ENCODE peak calls at places on chromosomes 2 and 18, in nine cellular contexts. Z, Y, O, D, H, R, W, V and G are unnamed samples.

GRCh38 chr2:68769586-68770270 is 35.1 kb downstream of the ARHGAP25 start:
- DNase-seq in Z (no peak), Y (no peak), O (no peak), D (no peak), H (no peak), R (no peak), W (peak; percentile 2), V (no peak), G (no peak)

GRCh38 chr18:76951600-76952247 is 129.4 kb downstream of the ZNF236 start:
- DNase-seq in Z (no peak), Y (no peak), O (no peak), D (no peak), H (no peak), R (no peak), W (no peak), V (no peak), G (no peak)

GRCh38 chr18:24672165-24672950 is 211.9 kb downstream of the HRH4 start:
- DNase-seq in Z (no peak), Y (no peak), O (peak; percentile 5), D (no peak), H (no peak), R (no peak), W (peak; percentile 39), V (no peak), G (no peak)

GRCh38 chr18:21391074-21391673 is 149.1 kb downstream of the GREB1L start:
- DNase-seq in Z (peak; percentile 67), Y (no peak), O (no peak), D (no peak), H (no peak), R (no peak), W (peak; percentile 95), V (no peak), G (peak; percentile 54)

GRCh38 chr18:59123588-59124369 is 15.9 kb upstream of the SEC11C start:
- DNase-seq in Z (peak; percentile 93), Y (no peak), O (peak; percentile 79), D (peak; percentile 49), H (no peak), R (no peak), W (peak; percentile 79), V (peak; percentile 14), G (peak; percentile 89)

GRCh38 chr2:187263675-187264580 is 184.1 kb downstream of the CALCRL start:
- DNase-seq in Z (no peak), Y (no peak), O (no peak), D (no peak), H (no peak), R (no peak), W (no peak), V (no peak), G (no peak)

GRCh38 chr18:79737426-79737825 is 57.8 kb downstream of the CTDP1 start:
- DNase-seq in Z (no peak), Y (no peak), O (no peak), D (no peak), H (no peak), R (no peak), W (no peak), V (no peak), G (no peak)

GRCh38 chr18:44927127-44927849 is 246.6 kb downstream of the SETBP1 start:
- DNase-seq in Z (no peak), Y (no peak), O (peak; percentile 56), D (no peak), H (no peak), R (no peak), W (peak; percentile 47), V (no peak), G (peak; percentile 48)

GRCh38 chr18:50924372-50924771 is 43.5 kb upstream of the ELAC1 start:
- DNase-seq in Z (peak; percentile 45), Y (no peak), O (no peak), D (no peak), H (no peak), R (no peak), W (no peak), V (no peak), G (no peak)

GRCh38 chr2:197097578-197098366 is 171.3 kb upstream of the PGAP1 start:
- DNase-seq in Z (peak; percentile 89), Y (no peak), O (peak; percentile 2), D (peak; percentile 88), H (no peak), R (no peak), W (no peak), V (no peak), G (peak; percentile 82)

GRCh38 chr2:8358179-8358578 is 323.7 kb upstream of the ID2 start:
- DNase-seq in Z (no peak), Y (no peak), O (no peak), D (no peak), H (no peak), R (no peak), W (no peak), V (no peak), G (no peak)